ENCODE peak calls at places on chromosomes 13 and 19, in four cellular contexts. I is WTC11, H is K562, D is HepG2. C is an unnamed sample.

GRCh38 chr13:101523732-101524131 is 71.3 kb downstream of the ITGBL1 start:
- DNase-seq in H (no peak), I (no peak), D (no peak), C (no peak)

GRCh38 chr19:50203281-50204080 is at the start of gene MYH14:
- DNase-seq in H (peak; percentile 75), D (peak; percentile 79), I (peak; percentile 96), C (no peak)

GRCh38 chr13:58181111-58181510 is 549.6 kb downstream of the PCDH17 start:
- DNase-seq in D (no peak), I (no peak), H (no peak), C (no peak)

GRCh38 chr19:54164369-54165068 is 5.0 kb upstream of the LENG1 start:
- DNase-seq in H (peak; percentile 89), I (peak; percentile 98), D (no peak), C (no peak)

GRCh38 chr19:35070471-35070870 is 28.9 kb downstream of the HPN start:
- DNase-seq in H (no peak), I (no peak), D (no peak), C (no peak)

GRCh38 chr19:33809960-33810359 is 13.3 kb downstream of the KCTD15 start:
- DNase-seq in D (no peak), H (peak; percentile 17), I (no peak), C (no peak)

GRCh38 chr19:616276-616675 is 17.1 kb downstream of the POLRMT start:
- DNase-seq in H (no peak), I (no peak), D (no peak), C (no peak)

GRCh38 chr19:10478903-10479384 is 24.2 kb downstream of the KEAP1 start:
- DNase-seq in I (peak; percentile 94), H (peak; percentile 96), D (peak; percentile 31), C (no peak)

GRCh38 chr13:68257111-68257842 is 1027.1 kb upstream of the PCDH9 start:
- DNase-seq in I (no peak), H (peak; percentile 4), D (no peak), C (no peak)

GRCh38 chr13:105142556-105142955 is 1392.9 kb downstream of the EFNB2 start:
- DNase-seq in D (no peak), I (no peak), H (no peak), C (no peak)

GRCh38 chr13:113562085-113562749 is 22.3 kb upstream of the TFDP1 start:
- DNase-seq in D (peak; percentile 65), I (peak; percentile 88), H (peak; percentile 67), C (no peak)

GRCh38 chr19:11479470-11480080 is 1.3 kb downstream of the ELAVL3 start:
- DNase-seq in D (peak; percentile 41), I (peak; percentile 93), H (peak; percentile 93), C (no peak)

GRCh38 chr19:18093439-18094161 is 4.0 kb upstream of the MAST3 start:
- DNase-seq in I (no peak), D (peak; percentile 47), H (peak; percentile 85), C (no peak)

GRCh38 chr13:42377640-42378382 is 105.9 kb downstream of the AKAP11 start:
- DNase-seq in I (no peak), D (no peak), H (no peak), C (peak; percentile 100)

GRCh38 chr13:111006508-111007031 is 91.7 kb upstream of the ANKRD10 start:
- DNase-seq in H (peak; percentile 67), I (no peak), D (no peak), C (no peak)

GRCh38 chr19:10870501-10870954 is 825 bp upstream of the CARM1 start:
- DNase-seq in H (no peak), I (no peak), D (no peak), C (no peak)

GRCh38 chr19:16627194-16627927 is 643 bp downstream of the MED26 start:
- DNase-seq in H (peak; percentile 25), D (peak; percentile 10), I (no peak), C (no peak)

GRCh38 chr13:65149687-65150086 is 2080.4 kb downstream of the PCDH9 start:
- DNase-seq in D (no peak), I (peak; percentile 25), H (peak; percentile 25), C (no peak)

GRCh38 chr13:46529509-46529908 is 23.5 kb upstream of the LRCH1 start:
- DNase-seq in H (no peak), D (no peak), I (no peak), C (no peak)

GRCh38 chr13:46527237-46527636 is 25.7 kb upstream of the LRCH1 start:
- DNase-seq in H (no peak), D (no peak), I (no peak), C (no peak)

GRCh38 chr13:46526763-46527162 is 26.2 kb upstream of the LRCH1 start:
- DNase-seq in I (no peak), H (no peak), D (no peak), C (peak; percentile 13)

GRCh38 chr13:46531953-46532352 is 21.0 kb upstream of the LRCH1 start:
- DNase-seq in H (peak; percentile 1), D (no peak), I (no peak), C (no peak)

DNA sequence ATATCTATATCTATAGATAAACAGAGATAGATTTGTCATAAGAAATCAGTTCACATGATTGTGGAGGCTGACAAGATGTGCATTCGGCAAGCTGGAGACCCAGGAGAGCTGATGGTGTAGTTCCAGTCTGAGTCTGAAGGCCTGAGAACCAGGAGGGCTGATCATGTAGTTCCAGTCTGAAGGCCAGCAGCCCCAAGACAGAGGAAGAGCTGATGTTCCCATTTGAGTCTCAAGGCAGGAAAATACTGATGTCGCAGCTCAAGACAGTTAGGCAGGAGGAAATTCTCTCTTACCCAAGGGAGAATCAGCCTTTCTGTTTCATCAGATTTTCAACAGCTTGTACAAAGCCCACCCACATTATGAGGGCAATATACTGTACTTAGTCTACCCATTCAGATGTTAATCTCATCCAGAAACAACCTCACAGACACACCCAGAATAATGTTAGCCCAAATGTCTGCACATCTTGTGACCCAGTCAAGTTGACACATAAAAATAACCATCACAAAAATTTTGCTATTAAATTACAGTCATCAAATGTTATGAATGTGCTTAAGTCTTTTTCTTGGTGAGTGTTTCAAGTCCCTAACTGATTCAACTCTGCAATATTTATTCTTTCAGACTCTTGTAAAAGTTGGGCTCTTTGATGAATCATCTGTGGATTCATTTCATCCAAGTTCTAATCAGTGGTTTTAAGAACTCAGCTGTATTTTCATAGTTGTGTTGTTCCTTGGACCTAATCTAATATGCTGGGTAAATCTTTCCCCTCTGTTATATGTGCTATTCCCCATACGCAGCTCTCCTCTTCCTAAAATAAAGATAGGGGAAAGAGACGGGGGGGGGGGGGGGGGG is 22.7 kb upstream of the LRCH1 start:
- DNase-seq in H (no peak), D (no peak), I (no peak), C (no peak)
- TF ChIP-seq TCF7 in H (no peak), D (no peak), I (no peak), C (no peak)

DNA sequence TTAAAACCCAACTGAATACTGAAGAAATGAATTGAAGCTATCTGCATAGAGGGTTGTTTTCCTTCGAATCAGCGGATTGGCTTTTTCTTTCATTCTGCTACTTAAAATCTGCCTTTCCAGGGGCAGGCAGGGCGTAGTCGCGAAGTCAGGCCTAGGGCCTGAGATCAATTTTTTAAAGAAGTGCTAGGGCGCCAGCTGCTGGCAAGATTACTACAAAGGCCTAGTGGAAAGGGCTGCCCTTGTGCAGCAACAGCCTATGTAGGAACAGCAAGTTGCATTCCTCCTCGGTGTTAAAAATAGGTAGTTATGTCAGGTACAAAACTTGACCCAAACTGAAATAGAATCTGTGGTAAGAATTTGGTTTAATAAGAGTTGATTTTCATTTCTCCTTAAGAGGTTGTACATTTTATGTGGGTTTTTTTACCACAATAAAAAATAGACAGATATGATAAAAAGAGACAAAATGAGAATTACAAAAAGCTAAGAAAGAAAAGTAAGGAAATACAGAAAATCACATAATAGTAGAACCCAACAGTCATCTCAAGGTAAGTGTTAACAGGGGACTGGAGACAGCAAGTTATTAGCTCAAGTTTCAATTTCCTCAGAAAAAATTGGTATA is 9.5 kb upstream of the URAD start:
- DNase-seq in I (peak; percentile 76), D (peak; percentile 48), H (peak; percentile 68), C (no peak)
- TF ChIP-seq TCF7 in I (no peak), D (no peak), H (no peak), C (no peak)

GRCh38 chr19:13056052-13056660 is 46.5 kb downstream of the LYL1 start:
- DNase-seq in D (no peak), H (no peak), I (peak; percentile 62), C (no peak)
- TF ChIP-seq TCF7 in D (no peak), H (no peak), I (no peak), C (no peak)

DNA sequence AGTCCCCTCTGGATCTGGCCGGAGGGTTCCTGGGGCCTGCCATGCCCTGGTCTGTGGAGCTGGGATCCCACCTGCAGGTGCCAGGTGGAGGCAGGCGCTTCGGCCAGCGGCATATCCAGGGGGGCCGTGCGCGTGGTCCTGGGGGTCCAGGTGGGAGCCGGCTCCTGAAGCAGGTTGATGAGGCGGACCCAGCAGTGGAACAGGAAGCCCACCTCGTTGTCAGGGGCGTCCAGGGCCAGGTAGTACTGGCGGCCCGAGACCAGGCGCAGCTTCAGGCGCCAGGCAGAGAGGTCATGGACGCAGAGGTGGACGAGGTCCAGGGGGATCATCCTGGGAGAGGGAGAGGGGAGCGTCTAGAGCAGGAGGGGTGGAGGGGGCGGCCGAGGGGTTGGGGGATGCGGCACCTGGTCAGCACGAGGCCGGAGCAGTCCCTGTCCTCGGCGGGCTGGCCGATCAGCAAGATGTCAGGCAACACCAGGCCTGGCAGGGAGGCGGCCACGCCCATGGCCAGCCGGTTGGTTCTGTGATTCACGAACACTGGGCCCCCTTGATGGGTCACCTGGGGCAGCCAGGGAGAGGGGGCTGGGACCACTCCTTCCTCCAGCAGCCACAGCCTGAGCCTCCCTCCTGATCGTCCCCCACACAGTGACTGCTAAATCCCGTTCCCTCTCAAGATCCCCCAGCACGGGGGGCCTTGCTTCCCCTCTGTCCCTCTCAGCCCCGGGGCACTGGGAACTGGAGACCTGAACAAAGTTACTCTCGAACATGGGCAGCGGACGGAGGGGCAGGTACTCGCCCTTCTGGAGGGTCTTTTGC is 678 bp downstream of the GARIN5B start:
- DNase-seq in I (no peak), D (no peak), H (no peak), C (no peak)
- TF ChIP-seq TCF7 in I (no peak), D (no peak), H (no peak), C (no peak)

DNA sequence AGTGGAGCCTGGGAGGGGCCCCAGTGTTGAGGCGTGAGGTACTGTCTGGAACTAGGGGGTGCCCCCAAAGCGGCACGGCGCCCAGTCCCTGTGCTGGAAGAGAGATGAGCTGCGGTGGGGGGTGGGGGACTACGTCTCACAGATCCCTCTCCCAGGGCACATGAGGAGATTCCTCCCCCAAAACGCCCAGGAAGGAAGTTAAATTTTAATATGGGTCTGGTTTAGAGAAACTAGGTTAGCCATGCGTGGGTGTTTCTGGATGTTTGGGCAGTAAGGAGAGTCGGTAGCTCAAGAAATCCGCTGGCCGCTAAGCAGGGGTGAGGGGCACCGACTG is 20.5 kb downstream of the CSNK1G2 start:
- DNase-seq in D (no peak), H (no peak), I (no peak), C (no peak)
- TF ChIP-seq TCF7 in D (no peak), H (no peak), I (no peak), C (no peak)

GRCh38 chr19:55877211-55877610 is 40.9 kb downstream of the NLRP4 start:
- DNase-seq in H (no peak), D (no peak), I (no peak), C (no peak)
- TF ChIP-seq TCF7 in H (no peak), D (no peak), I (no peak), C (no peak)

C was measured in GM12878.